ENCODE peak calls at places on chromosomes 3 and 15, in five cellular contexts. One of them, this sample, is unnamed.

GRCh38 chr3:108329508-108329907 is 33.2 kb downstream of the HHLA2 start:
- DNase-seq in suprapubic skin: no peak
- DNase-seq in stomach: no peak
- DNase-seq in SK-N-SH: no peak
- DNase-seq in upper lobe of left lung: no peak
- DNase-seq in this sample: peak

GRCh38 chr3:136778865-136779264 is 26.7 kb upstream of the STAG1 start:
- DNase-seq in suprapubic skin: no peak
- DNase-seq in stomach: no peak
- DNase-seq in SK-N-SH: no peak
- DNase-seq in upper lobe of left lung: no peak
- DNase-seq in this sample: no peak

GRCh38 chr15:65550681-65551098 is 20.4 kb downstream of the HACD3 start:
- DNase-seq in suprapubic skin: no peak
- DNase-seq in stomach: no peak
- DNase-seq in SK-N-SH: no peak
- DNase-seq in upper lobe of left lung: no peak
- DNase-seq in this sample: no peak

GRCh38 chr15:101489633-101490407 is at the start of gene PCSK6:
- DNase-seq in suprapubic skin: no peak
- DNase-seq in stomach: peak
- DNase-seq in SK-N-SH: peak
- DNase-seq in upper lobe of left lung: peak
- DNase-seq in this sample: no peak

GRCh38 chr3:192422998-192423349 is 304.4 kb downstream of the FGF12 start:
- DNase-seq in suprapubic skin: no peak
- DNase-seq in stomach: no peak
- DNase-seq in SK-N-SH: no peak
- DNase-seq in upper lobe of left lung: no peak
- DNase-seq in this sample: no peak

GRCh38 chr3:190269096-190269495 is 53.1 kb downstream of the CLDN1 start:
- DNase-seq in suprapubic skin: no peak
- DNase-seq in stomach: no peak
- DNase-seq in SK-N-SH: no peak
- DNase-seq in upper lobe of left lung: no peak
- DNase-seq in this sample: peak

GRCh38 chr3:131303848-131304247 is 77.7 kb upstream of the NUDT16 start:
- DNase-seq in suprapubic skin: no peak
- DNase-seq in stomach: no peak
- DNase-seq in SK-N-SH: no peak
- DNase-seq in upper lobe of left lung: no peak
- DNase-seq in this sample: no peak

GRCh38 chr3:99286266-99286845 is 352.0 kb upstream of the COL8A1 start:
- DNase-seq in suprapubic skin: no peak
- DNase-seq in stomach: no peak
- DNase-seq in SK-N-SH: no peak
- DNase-seq in upper lobe of left lung: no peak
- DNase-seq in this sample: no peak

GRCh38 chr3:128784228-128784627 is 58.2 kb downstream of the RAB7A start:
- DNase-seq in suprapubic skin: no peak
- DNase-seq in stomach: no peak
- DNase-seq in SK-N-SH: peak
- DNase-seq in upper lobe of left lung: no peak
- DNase-seq in this sample: no peak

GRCh38 chr3:52681610-52682009 is 4.1 kb downstream of the PBRM1 start:
- DNase-seq in suprapubic skin: no peak
- DNase-seq in stomach: no peak
- DNase-seq in SK-N-SH: no peak
- DNase-seq in upper lobe of left lung: no peak
- DNase-seq in this sample: no peak

GRCh38 chr3:41690766-41691563 is 270.9 kb downstream of the ULK4 start:
- DNase-seq in suprapubic skin: no peak
- DNase-seq in stomach: no peak
- DNase-seq in SK-N-SH: no peak
- DNase-seq in upper lobe of left lung: no peak
- DNase-seq in this sample: peak

GRCh38 chr3:147616998-147617619 is 207.9 kb downstream of the ZIC1 start:
- DNase-seq in suprapubic skin: no peak
- DNase-seq in stomach: no peak
- DNase-seq in SK-N-SH: peak
- DNase-seq in upper lobe of left lung: no peak
- DNase-seq in this sample: no peak

DNA sequence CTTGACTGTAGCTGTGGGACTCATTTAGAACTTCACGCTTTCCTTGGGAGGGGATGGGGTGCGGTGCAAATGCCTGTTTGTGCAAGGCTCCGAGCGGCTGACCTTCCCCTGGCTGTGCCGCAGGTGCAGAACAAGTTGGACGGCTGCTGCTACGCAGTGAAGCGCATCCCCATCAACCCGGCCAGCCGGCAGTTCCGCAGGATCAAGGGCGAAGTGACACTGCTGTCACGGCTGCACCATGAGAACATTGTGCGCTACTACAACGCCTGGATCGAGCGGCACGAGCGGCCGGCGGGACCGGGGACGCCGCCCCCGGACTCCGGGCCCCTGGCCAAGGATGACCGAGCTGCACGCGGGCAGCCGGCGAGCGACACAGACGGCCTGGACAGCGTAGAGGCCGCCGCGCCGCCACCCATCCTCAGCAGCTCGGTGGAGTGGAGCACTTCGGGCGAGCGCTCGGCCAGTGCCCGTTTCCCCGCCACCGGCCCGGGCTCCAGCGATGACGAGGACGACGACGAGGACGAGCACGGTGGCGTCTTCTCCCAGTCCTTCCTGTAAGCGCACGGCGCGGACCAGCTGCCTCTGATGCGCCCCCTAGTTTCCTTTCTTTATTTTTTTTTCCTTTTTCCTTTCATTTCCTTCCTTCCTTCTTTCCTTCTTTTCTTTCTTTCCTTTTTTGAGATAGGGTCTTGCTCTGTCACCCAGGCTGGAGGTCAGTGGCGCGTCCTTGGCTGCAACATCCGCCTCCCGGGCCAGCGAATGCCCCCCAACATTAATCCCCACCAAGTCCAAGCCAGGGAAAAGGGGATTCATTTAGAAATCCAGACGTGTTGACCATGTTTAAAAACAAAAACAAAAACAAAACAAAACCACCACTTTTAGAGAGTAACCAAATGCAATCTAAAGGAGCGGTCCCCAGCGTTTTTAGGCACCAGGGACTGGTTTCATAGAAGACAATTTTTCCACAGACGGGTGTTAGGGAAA is 42.7 kb downstream of the EIF2AK4 start:
- DNase-seq in suprapubic skin: peak
- DNase-seq in stomach: peak
- DNase-seq in SK-N-SH: peak
- DNase-seq in upper lobe of left lung: peak
- DNase-seq in this sample: peak
- TF ChIP-seq POLR2AphosphoS5 in suprapubic skin: no peak
- TF ChIP-seq POLR2AphosphoS5 in stomach: peak
- TF ChIP-seq POLR2AphosphoS5 in SK-N-SH: no peak
- TF ChIP-seq POLR2AphosphoS5 in upper lobe of left lung: no peak
- TF ChIP-seq POLR2AphosphoS5 in this sample: peak

DNA sequence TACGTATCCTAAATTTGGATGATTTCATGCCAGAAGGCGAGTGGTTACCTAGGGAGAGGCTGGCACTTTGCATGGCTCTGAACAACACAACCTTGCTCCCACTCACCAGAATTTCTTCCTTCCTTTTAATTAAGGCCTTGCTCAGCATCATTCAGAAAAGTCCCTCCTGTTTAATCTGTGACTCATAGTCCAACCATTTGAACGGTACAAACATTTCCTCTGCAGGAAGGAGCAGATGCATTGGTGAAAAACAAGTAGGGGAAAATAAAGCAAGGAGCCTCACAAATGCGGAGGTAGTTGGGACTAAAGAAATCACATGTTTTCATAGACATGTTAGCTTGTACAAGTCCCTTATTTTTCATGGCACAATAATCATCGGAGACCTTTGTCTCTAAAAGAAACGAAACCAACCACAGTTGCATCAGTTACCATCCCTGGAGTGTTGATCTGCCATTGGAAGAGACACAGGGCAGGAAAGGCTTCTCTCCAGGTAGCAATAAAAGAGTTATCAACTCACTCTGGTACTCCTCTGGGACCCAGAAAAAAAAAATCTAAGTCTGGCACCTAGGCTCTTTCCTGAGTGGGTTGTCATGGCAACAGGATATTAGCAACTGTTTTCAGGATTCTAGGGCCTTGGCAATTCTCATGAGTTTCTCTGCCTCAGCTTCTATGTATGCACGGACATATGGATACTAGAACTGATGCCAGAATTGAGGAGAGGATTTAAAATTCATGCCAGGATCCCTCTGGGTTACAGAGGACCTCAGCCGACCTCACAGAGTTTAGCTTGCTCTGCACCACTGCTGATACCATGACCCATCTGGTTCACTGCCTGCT is 255.4 kb upstream of the ARPP21 start:
- DNase-seq in suprapubic skin: no peak
- DNase-seq in stomach: no peak
- DNase-seq in SK-N-SH: peak
- DNase-seq in upper lobe of left lung: no peak
- DNase-seq in this sample: no peak
- TF ChIP-seq POLR2AphosphoS5 in suprapubic skin: no peak
- TF ChIP-seq POLR2AphosphoS5 in stomach: no peak
- TF ChIP-seq POLR2AphosphoS5 in SK-N-SH: no peak
- TF ChIP-seq POLR2AphosphoS5 in upper lobe of left lung: no peak
- TF ChIP-seq POLR2AphosphoS5 in this sample: no peak

GRCh38 chr15:71747128-71748083 is 62.9 kb upstream of the NR2E3 start:
- DNase-seq in suprapubic skin: no peak
- DNase-seq in stomach: no peak
- DNase-seq in SK-N-SH: no peak
- DNase-seq in upper lobe of left lung: no peak
- DNase-seq in this sample: peak
- TF ChIP-seq POLR2AphosphoS5 in suprapubic skin: no peak
- TF ChIP-seq POLR2AphosphoS5 in stomach: peak
- TF ChIP-seq POLR2AphosphoS5 in SK-N-SH: no peak
- TF ChIP-seq POLR2AphosphoS5 in upper lobe of left lung: no peak
- TF ChIP-seq POLR2AphosphoS5 in this sample: peak

GRCh38 chr15:64092864-64093626 is 593 bp downstream of the CIAO2A start:
- DNase-seq in suprapubic skin: no peak
- DNase-seq in stomach: peak
- DNase-seq in SK-N-SH: peak
- DNase-seq in upper lobe of left lung: no peak
- DNase-seq in this sample: peak
- TF ChIP-seq POLR2AphosphoS5 in suprapubic skin: no peak
- TF ChIP-seq POLR2AphosphoS5 in stomach: no peak
- TF ChIP-seq POLR2AphosphoS5 in SK-N-SH: no peak
- TF ChIP-seq POLR2AphosphoS5 in upper lobe of left lung: no peak
- TF ChIP-seq POLR2AphosphoS5 in this sample: no peak

DNA sequence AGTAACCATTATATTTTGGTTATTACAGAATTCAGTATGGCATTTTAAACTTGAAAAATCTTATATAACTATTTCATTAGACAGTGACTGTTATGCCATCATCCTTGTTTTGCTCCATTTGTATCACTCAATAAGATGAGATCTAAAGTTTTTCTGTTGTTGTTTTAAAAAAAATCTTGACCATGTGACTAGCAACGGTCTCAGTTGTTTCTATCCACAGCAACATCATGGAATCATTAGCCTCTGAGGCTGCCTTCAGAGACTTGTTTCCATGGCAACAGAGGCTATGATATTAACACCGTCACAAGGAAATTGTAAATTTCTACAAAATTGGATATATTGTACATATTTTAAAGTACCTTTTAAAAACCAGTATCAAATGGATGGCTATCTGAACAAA is 129.8 kb downstream of the DLG1 start:
- DNase-seq in suprapubic skin: no peak
- DNase-seq in stomach: no peak
- DNase-seq in SK-N-SH: peak
- DNase-seq in upper lobe of left lung: no peak
- DNase-seq in this sample: no peak
- TF ChIP-seq POLR2AphosphoS5 in suprapubic skin: no peak
- TF ChIP-seq POLR2AphosphoS5 in stomach: no peak
- TF ChIP-seq POLR2AphosphoS5 in SK-N-SH: no peak
- TF ChIP-seq POLR2AphosphoS5 in upper lobe of left lung: no peak
- TF ChIP-seq POLR2AphosphoS5 in this sample: no peak

DNA sequence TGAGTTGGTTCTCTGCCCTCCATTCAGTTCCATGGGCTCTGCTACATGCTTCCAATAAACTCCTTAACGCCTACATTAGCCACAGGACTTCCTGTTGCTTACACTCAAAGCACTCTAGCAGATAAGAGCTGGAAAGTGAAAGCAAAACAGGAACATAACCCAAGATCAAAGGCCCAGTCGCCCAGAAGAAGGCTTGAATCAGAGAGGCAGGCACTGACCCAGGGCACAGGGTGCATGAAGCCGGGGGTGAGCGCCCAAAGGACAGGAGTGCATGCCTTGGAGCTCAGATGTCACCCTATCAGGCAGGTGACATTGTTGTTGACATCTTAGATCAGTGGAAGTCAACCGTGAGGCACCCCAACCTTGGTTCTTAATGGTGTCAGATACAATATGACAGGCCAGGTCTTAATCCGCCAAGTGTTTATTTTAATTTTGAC is 235.1 kb downstream of the UACA start:
- DNase-seq in suprapubic skin: no peak
- DNase-seq in stomach: peak
- DNase-seq in SK-N-SH: no peak
- DNase-seq in upper lobe of left lung: no peak
- DNase-seq in this sample: no peak
- TF ChIP-seq POLR2AphosphoS5 in suprapubic skin: no peak
- TF ChIP-seq POLR2AphosphoS5 in stomach: peak
- TF ChIP-seq POLR2AphosphoS5 in SK-N-SH: no peak
- TF ChIP-seq POLR2AphosphoS5 in upper lobe of left lung: no peak
- TF ChIP-seq POLR2AphosphoS5 in this sample: no peak

This sample was measured in prostate gland.